ENCODE peak calls at places on chromosome 12, in five cellular contexts. One of them, this sample, is unnamed.

GRCh38 chr12:115762934-115763333 is 514.6 kb downstream of the MED13L start:
- DNase-seq in heart right ventricle: no peak
- DNase-seq in lung: no peak
- DNase-seq in sigmoid colon: no peak
- DNase-seq in K562: no peak
- DNase-seq in this sample: no peak

GRCh38 chr12:95102916-95103671 is 29.7 kb upstream of the NR2C1 start:
- DNase-seq in K562: no peak
- DNase-seq in heart right ventricle: no peak
- DNase-seq in lung: no peak
- DNase-seq in sigmoid colon: no peak
- DNase-seq in this sample: peak

GRCh38 chr12:44774815-44775411 is 101.2 kb downstream of the NELL2 start:
- DNase-seq in lung: no peak
- DNase-seq in heart right ventricle: no peak
- DNase-seq in sigmoid colon: no peak
- DNase-seq in K562: peak
- DNase-seq in this sample: no peak

GRCh38 chr12:131258396-131258795 is 304.7 kb downstream of the ADGRD1 start:
- DNase-seq in K562: no peak
- DNase-seq in sigmoid colon: no peak
- DNase-seq in heart right ventricle: no peak
- DNase-seq in lung: no peak
- DNase-seq in this sample: no peak

GRCh38 chr12:60977966-60978365 is 1282.2 kb upstream of the USP15 start:
- DNase-seq in heart right ventricle: no peak
- DNase-seq in sigmoid colon: no peak
- DNase-seq in K562: no peak
- DNase-seq in lung: no peak
- DNase-seq in this sample: no peak

GRCh38 chr12:113591480-113591971 is 119.9 kb upstream of the LHX5 start:
- DNase-seq in K562: peak
- DNase-seq in lung: no peak
- DNase-seq in sigmoid colon: no peak
- DNase-seq in heart right ventricle: no peak
- DNase-seq in this sample: no peak

GRCh38 chr12:91892081-91892855 is 253.4 kb downstream of the BTG1 start:
- DNase-seq in K562: no peak
- DNase-seq in heart right ventricle: no peak
- DNase-seq in sigmoid colon: no peak
- DNase-seq in lung: no peak
- DNase-seq in this sample: no peak

GRCh38 chr12:57051011-57051410 is 1.1 kb upstream of the MYO1A start:
- DNase-seq in sigmoid colon: no peak
- DNase-seq in lung: no peak
- DNase-seq in K562: no peak
- DNase-seq in heart right ventricle: no peak
- DNase-seq in this sample: no peak

GRCh38 chr12:124738636-124739467 is 124.8 kb downstream of the SCARB1 start:
- DNase-seq in lung: no peak
- DNase-seq in K562: no peak
- DNase-seq in sigmoid colon: no peak
- DNase-seq in heart right ventricle: no peak
- DNase-seq in this sample: peak

GRCh38 chr12:110224379-110225304 is 56.4 kb upstream of the ATP2A2 start:
- DNase-seq in heart right ventricle: no peak
- DNase-seq in lung: no peak
- DNase-seq in K562: peak
- DNase-seq in sigmoid colon: peak
- DNase-seq in this sample: peak

GRCh38 chr12:106586803-106587684 is 4.2 kb downstream of the RFX4 start:
- DNase-seq in K562: no peak
- DNase-seq in heart right ventricle: no peak
- DNase-seq in lung: no peak
- DNase-seq in sigmoid colon: no peak
- DNase-seq in this sample: no peak

GRCh38 chr12:129570796-129571400 is 332.9 kb downstream of the TMEM132D start:
- DNase-seq in sigmoid colon: no peak
- DNase-seq in lung: no peak
- DNase-seq in heart right ventricle: no peak
- DNase-seq in K562: no peak
- DNase-seq in this sample: no peak

GRCh38 chr12:6459004-6459337 is 7.1 kb downstream of the TAPBPL start:
- DNase-seq in heart right ventricle: no peak
- DNase-seq in sigmoid colon: no peak
- DNase-seq in lung: no peak
- DNase-seq in K562: no peak
- DNase-seq in this sample: no peak

GRCh38 chr12:85708775-85709174 is 127.4 kb downstream of the RASSF9 start:
- DNase-seq in sigmoid colon: no peak
- DNase-seq in lung: no peak
- DNase-seq in heart right ventricle: no peak
- DNase-seq in K562: no peak
- DNase-seq in this sample: no peak

GRCh38 chr12:132617822-132618682 is 524 bp upstream of the P2RX2 start:
- DNase-seq in lung: no peak
- DNase-seq in heart right ventricle: no peak
- DNase-seq in sigmoid colon: no peak
- DNase-seq in K562: no peak
- DNase-seq in this sample: no peak

DNA sequence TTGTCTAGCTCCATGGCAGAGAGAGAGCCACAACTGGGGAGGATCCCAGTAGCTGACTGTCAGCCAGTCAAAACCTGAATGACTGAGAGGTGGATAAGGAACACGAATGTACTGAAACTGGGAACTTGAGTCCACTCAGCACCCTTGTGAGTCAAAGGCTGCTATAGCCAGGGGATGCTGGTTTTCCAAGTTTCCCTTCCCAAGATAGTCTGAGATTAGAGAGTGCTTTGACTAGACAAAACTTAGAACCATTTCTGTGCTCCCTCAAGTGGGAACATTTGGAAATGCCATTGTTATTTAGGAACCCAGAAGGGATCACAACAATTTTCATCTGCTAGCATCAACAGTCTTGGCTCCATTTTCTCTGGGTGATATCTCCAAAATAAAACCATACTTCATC is 4.0 kb downstream of the PRKAG1 start:
- DNase-seq in K562: no peak
- DNase-seq in heart right ventricle: no peak
- DNase-seq in sigmoid colon: no peak
- DNase-seq in lung: no peak
- DNase-seq in this sample: no peak
- TF ChIP-seq CTCF in K562: peak
- TF ChIP-seq CTCF in heart right ventricle: no peak
- TF ChIP-seq CTCF in sigmoid colon: no peak
- TF ChIP-seq CTCF in lung: no peak
- TF ChIP-seq CTCF in this sample: peak

GRCh38 chr12:104692335-104693218 is 235.8 kb downstream of the CHST11 start:
- DNase-seq in lung: no peak
- DNase-seq in heart right ventricle: no peak
- DNase-seq in sigmoid colon: no peak
- DNase-seq in K562: no peak
- DNase-seq in this sample: no peak
- H3K4me3 ChIP-seq in lung: no peak
- H3K4me3 ChIP-seq in heart right ventricle: no peak
- H3K4me3 ChIP-seq in sigmoid colon: no peak
- H3K4me3 ChIP-seq in K562: no peak
- H3K4me3 ChIP-seq in this sample: no peak

DNA sequence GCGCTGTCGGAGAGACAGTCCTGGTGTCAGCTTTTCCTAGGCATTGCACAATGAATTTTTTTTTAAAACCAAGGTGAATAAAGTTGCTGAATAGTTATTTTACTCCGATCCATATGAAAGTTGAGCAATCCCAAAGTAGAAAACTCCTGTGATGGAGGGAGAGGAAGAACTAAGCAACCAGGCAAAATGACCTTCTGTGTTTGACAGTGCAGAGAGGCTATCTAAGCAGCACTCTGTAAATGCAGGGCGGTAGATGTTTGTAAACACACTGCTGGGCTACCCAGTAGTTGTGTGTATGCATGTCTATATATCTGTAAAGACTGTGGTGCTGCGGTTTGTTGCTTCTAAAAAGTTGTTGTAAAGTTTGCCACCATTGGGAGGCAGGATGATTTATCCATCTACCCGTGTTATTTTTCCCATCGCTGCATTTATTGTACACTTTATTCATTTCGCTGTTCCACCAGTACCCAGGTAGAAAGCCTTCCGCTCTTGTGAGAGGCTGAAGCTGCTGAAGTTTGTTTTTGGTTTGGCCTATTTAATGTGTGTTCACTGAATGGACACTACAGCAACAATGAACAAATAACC is 1.3 kb downstream of the ETV6 start:
- DNase-seq in K562: no peak
- DNase-seq in heart right ventricle: no peak
- DNase-seq in lung: no peak
- DNase-seq in sigmoid colon: no peak
- DNase-seq in this sample: no peak
- H3K27ac ChIP-seq in K562: peak
- H3K27ac ChIP-seq in heart right ventricle: peak
- H3K27ac ChIP-seq in lung: peak
- H3K27ac ChIP-seq in sigmoid colon: peak
- H3K27ac ChIP-seq in this sample: peak

GRCh38 chr12:126781593-126781992 is 1485.4 kb upstream of the TMEM132C start:
- DNase-seq in lung: no peak
- DNase-seq in sigmoid colon: no peak
- DNase-seq in K562: peak
- DNase-seq in heart right ventricle: no peak
- DNase-seq in this sample: no peak

GRCh38 chr12:126780343-126780742 is 1486.6 kb upstream of the TMEM132C start:
- DNase-seq in heart right ventricle: no peak
- DNase-seq in K562: no peak
- DNase-seq in sigmoid colon: no peak
- DNase-seq in lung: no peak
- DNase-seq in this sample: no peak

GRCh38 chr12:126789963-126790362 is 1477.0 kb upstream of the TMEM132C start:
- DNase-seq in heart right ventricle: no peak
- DNase-seq in lung: no peak
- DNase-seq in sigmoid colon: no peak
- DNase-seq in K562: no peak
- DNase-seq in this sample: no peak

GRCh38 chr12:126782083-126782482 is 1484.9 kb upstream of the TMEM132C start:
- DNase-seq in lung: no peak
- DNase-seq in sigmoid colon: no peak
- DNase-seq in heart right ventricle: no peak
- DNase-seq in K562: no peak
- DNase-seq in this sample: no peak

GRCh38 chr12:126784328-126784921 is 1482.5 kb upstream of the TMEM132C start:
- DNase-seq in heart right ventricle: peak
- DNase-seq in sigmoid colon: no peak
- DNase-seq in K562: peak
- DNase-seq in lung: no peak
- DNase-seq in this sample: no peak
- TF ChIP-seq CTCF in heart right ventricle: peak
- TF ChIP-seq CTCF in sigmoid colon: peak
- TF ChIP-seq CTCF in K562: peak
- TF ChIP-seq CTCF in lung: no peak
- TF ChIP-seq CTCF in this sample: no peak

DNA sequence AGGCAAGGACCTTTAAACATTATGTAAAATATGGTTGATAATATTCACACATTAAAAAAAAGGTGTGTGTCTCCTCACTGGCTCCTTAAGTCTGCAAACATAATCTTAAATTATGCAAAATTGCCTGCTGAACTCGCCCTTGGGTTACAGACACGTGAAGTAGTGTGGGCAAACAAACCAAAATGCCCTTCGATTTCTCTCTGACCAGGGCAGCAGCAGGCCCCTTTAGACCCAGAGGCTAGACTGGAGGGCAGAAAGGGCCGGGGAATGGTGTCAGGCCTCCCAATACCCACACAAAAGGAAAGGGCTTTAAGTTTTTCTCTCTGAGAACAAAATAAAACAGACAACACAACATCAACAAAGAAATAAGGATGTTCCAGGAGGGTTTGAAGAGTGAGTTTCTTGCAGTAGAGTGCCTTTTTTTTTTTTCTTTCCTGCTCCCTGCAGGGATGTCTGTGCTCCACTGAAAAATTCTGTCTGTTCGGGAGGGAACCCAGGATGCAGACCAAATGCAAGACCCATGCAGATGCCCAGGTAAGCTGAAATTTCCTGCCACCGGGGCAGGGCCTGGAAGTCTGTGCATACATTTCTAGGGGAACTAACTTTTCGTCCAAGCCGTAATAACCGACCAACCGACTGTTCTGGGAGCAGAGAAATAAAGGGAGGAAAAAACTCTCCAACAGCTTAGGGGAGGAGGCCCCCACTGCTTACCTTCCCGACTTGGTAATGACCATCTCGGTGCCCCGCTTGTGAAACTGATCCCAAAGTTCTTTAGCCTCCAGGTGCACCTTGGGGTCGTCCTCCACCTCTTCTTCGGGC is 1.7 kb downstream of the TBX3 start:
- DNase-seq in K562: no peak
- DNase-seq in sigmoid colon: no peak
- DNase-seq in heart right ventricle: no peak
- DNase-seq in lung: no peak
- DNase-seq in this sample: no peak
- H3K4me3 ChIP-seq in K562: peak
- H3K4me3 ChIP-seq in sigmoid colon: peak
- H3K4me3 ChIP-seq in heart right ventricle: peak
- H3K4me3 ChIP-seq in lung: peak
- H3K4me3 ChIP-seq in this sample: peak

GRCh38 chr12:47507221-47507620 is 198.6 kb downstream of the RPAP3 start:
- DNase-seq in K562: no peak
- DNase-seq in lung: no peak
- DNase-seq in heart right ventricle: no peak
- DNase-seq in sigmoid colon: no peak
- DNase-seq in this sample: no peak

GRCh38 chr12:47504775-47505446 is 200.9 kb downstream of the RPAP3 start:
- DNase-seq in sigmoid colon: no peak
- DNase-seq in lung: no peak
- DNase-seq in heart right ventricle: no peak
- DNase-seq in K562: no peak
- DNase-seq in this sample: no peak

DNA sequence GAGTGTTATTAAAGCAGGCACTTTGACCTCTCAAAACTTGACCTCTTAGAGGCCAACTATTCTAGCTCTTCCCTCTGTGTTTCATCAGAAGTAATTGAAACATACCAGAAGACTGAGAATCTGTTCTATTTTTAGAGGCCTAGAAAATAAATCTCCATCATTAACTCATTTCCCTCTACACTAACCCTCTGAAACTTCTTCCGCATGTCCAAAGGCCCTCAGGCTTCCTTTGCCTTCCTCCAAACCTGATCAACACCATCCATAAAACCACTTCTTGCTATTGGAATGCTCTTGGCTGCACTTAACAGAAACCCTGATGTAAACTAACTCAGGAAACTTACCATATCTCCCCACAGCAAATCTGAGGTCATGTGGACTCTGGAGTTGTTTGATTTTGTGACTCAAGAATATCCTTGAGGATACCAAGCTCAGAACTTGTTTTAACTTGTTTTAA is 196.4 kb downstream of the RPAP3 start:
- DNase-seq in lung: peak
- DNase-seq in K562: no peak
- DNase-seq in heart right ventricle: no peak
- DNase-seq in sigmoid colon: no peak
- DNase-seq in this sample: peak
- H3K27ac ChIP-seq in lung: no peak
- H3K27ac ChIP-seq in K562: no peak
- H3K27ac ChIP-seq in heart right ventricle: no peak
- H3K27ac ChIP-seq in sigmoid colon: peak
- H3K27ac ChIP-seq in this sample: peak